ENCODE peak calls at places on chromosomes 1 and 21, in ten cellular contexts. J is activated CD4-positive, alpha-beta T cell treated with anti-CD3 and anti-CD28 coated beads, Interleukin-2, amount 50 U/mL, for 4 hours; U is 8988T; D is cardiac fibroblast; P is A172; C is activated T-helper 1 cell treated with anti-CD3 and anti-CD28 coated beads, Interleukin-12 subunit alpha, Interleukin-12 subunit beta, Interleukin-2, Interleukin-4 antibody, amounts not matched to agents 30 ng/mL and 10 ng/mL and 1 ng/mL, durations not matched to agents 14 hours and 24 hours and 36 hours; K is tibial nerve; Q is CD4-positive, alpha-beta memory T cell; Z is activated CD8-positive, alpha-beta memory T cell treated with anti-CD3 and anti-CD28 coated beads for 24 hours; E is PC-9. X is an unnamed sample.

GRCh38 chr1:183087001-183087400 is 63.8 kb downstream of the LAMC1 start:
- DNase-seq in J (no peak), U (no peak), D (no peak), P (no peak), C (no peak), K (no peak), Q (no peak), Z (no peak), E (peak; percentile 81), X (no peak)

GRCh38 chr1:177228721-177229088 is 57.9 kb downstream of the BRINP2 start:
- DNase-seq in J (no peak), U (no peak), D (no peak), P (no peak), C (no peak), K (no peak), Q (no peak), Z (no peak), E (no peak), X (no peak)

GRCh38 chr1:88731475-88731874 is 47.4 kb downstream of the PKN2 start:
- DNase-seq in J (no peak), U (no peak), D (peak; percentile 90), P (peak; percentile 78), C (no peak), K (peak; percentile 11), Q (no peak), Z (no peak), E (no peak), X (no peak)

GRCh38 chr21:21001591-21002100 is 3.4 kb downstream of the NCAM2 start:
- DNase-seq in J (no peak), U (no peak), D (no peak), P (no peak), C (no peak), K (no peak), Q (no peak), Z (no peak), E (no peak), X (no peak)

GRCh38 chr1:78483903-78484302 is 6.9 kb upstream of the PTGFR start:
- DNase-seq in J (no peak), U (no peak), D (peak; percentile 35), P (peak; percentile 57), C (no peak), K (no peak), Q (no peak), Z (no peak), E (no peak), X (no peak)

GRCh38 chr1:2179283-2180013 is 15.1 kb downstream of the FAAP20 start:
- DNase-seq in J (no peak), U (no peak), D (no peak), P (no peak), C (no peak), K (no peak), Q (no peak), Z (no peak), E (no peak), X (no peak)

GRCh38 chr1:201016211-201016651 is 7.3 kb downstream of the KIF21B start:
- DNase-seq in J (no peak), U (no peak), D (peak; percentile 40), P (peak; percentile 62), C (no peak), K (no peak), Q (no peak), Z (no peak), E (peak; percentile 25), X (no peak)

GRCh38 chr1:155961937-155962336 is 16.4 kb downstream of the ARHGEF2 start:
- DNase-seq in J (no peak), U (peak; percentile 93), D (peak; percentile 90), P (peak; percentile 100), C (no peak), K (no peak), Q (no peak), Z (no peak), E (peak; percentile 99), X (no peak)

GRCh38 chr1:219773110-219773509 is 155.2 kb downstream of the SLC30A10 start:
- DNase-seq in J (no peak), U (no peak), D (no peak), P (no peak), C (no peak), K (no peak), Q (no peak), Z (no peak), E (no peak), X (no peak)

GRCh38 chr1:54272134-54272533 is 72.2 kb downstream of the MRPL37 start:
- DNase-seq in J (no peak), U (no peak), D (no peak), P (no peak), C (no peak), K (no peak), Q (no peak), Z (no peak), E (no peak), X (no peak)

GRCh38 chr1:88697503-88697902 is 13.4 kb downstream of the PKN2 start:
- DNase-seq in J (no peak), U (no peak), D (peak; percentile 13), P (no peak), C (no peak), K (no peak), Q (no peak), Z (no peak), E (no peak), X (no peak)

GRCh38 chr1:79353224-79353623 is 346.7 kb upstream of the ADGRL4 start:
- DNase-seq in J (no peak), U (no peak), D (peak; percentile 77), P (peak; percentile 50), C (no peak), K (peak; percentile 71), Q (no peak), Z (no peak), E (no peak), X (no peak)

GRCh38 chr21:46059195-46059594 is 38.7 kb upstream of the COL6A2 start:
- DNase-seq in J (no peak), U (no peak), D (no peak), P (no peak), C (no peak), K (no peak), Q (no peak), Z (peak; percentile 59), E (no peak), X (no peak)

GRCh38 chr1:111735858-111736544 is 3.2 kb downstream of the INKA2 start:
- DNase-seq in J (no peak), U (no peak), D (peak; percentile 25), P (no peak), C (no peak), K (no peak), Q (no peak), Z (peak; percentile 41), E (no peak), X (no peak)

GRCh38 chr21:44742418-44743153 is 31.2 kb upstream of the TSPEAR start:
- DNase-seq in J (no peak), U (no peak), D (peak; percentile 34), P (no peak), C (no peak), K (no peak), Q (peak; percentile 48), Z (no peak), E (no peak), X (no peak)

GRCh38 chr1:244674446-244674845 is 21.5 kb downstream of the DESI2 start:
- DNase-seq in J (no peak), U (no peak), D (no peak), P (peak; percentile 8), C (no peak), K (no peak), Q (no peak), Z (no peak), E (no peak), X (no peak)

GRCh38 chr1:167455786-167456446 is 62.4 kb downstream of the CD247 start:
- DNase-seq in J (peak; percentile 30), U (no peak), D (peak; percentile 17), P (no peak), C (peak; percentile 36), K (no peak), Q (peak; percentile 60), Z (no peak), E (no peak), X (no peak)

GRCh38 chr1:235628316-235629006 is 21.1 kb downstream of the GNG4 start:
- DNase-seq in J (no peak), U (no peak), D (no peak), P (no peak), C (no peak), K (no peak), Q (no peak), Z (no peak), E (no peak), X (no peak)

GRCh38 chr21:15506086-15506485 is 223.7 kb upstream of the USP25 start:
- DNase-seq in J (no peak), U (no peak), D (no peak), P (no peak), C (no peak), K (no peak), Q (no peak), Z (no peak), E (no peak), X (no peak)

GRCh38 chr1:83822206-83822605 is 176.7 kb downstream of the TTLL7 start:
- DNase-seq in J (no peak), U (no peak), D (no peak), P (no peak), C (no peak), K (no peak), Q (no peak), Z (no peak), E (no peak), X (no peak)

X was measured in esophagus muscularis mucosa.